ENCODE peak calls at places on chromosomes 5 and 9, in eight cellular contexts. One of them, this sample, is unnamed.

GRCh38 chr5:177472460-177473441 is 683 bp downstream of the DBN1 start:
- DNase-seq in CD4-positive, alpha-beta memory T cell: peak; percentile 59
- DNase-seq in SJCRH30: peak; percentile 86
- DNase-seq in tibial nerve: no peak
- DNase-seq in CD8-positive, alpha-beta T cell: peak; percentile 75
- DNase-seq in right cardiac atrium: peak; percentile 78
- DNase-seq in psoas muscle: no peak
- DNase-seq in mammary epithelial cell: no peak
- DNase-seq in this sample: no peak

GRCh38 chr5:145237843-145238242 is 597.3 kb downstream of the PRELID2 start:
- DNase-seq in CD8-positive, alpha-beta T cell: no peak
- DNase-seq in CD4-positive, alpha-beta memory T cell: no peak
- DNase-seq in tibial nerve: no peak
- DNase-seq in right cardiac atrium: no peak
- DNase-seq in psoas muscle: no peak
- DNase-seq in SJCRH30: peak; percentile 51
- DNase-seq in mammary epithelial cell: peak; percentile 45
- DNase-seq in this sample: peak; percentile 14

GRCh38 chr5:176413709-176414191 is 2.6 kb downstream of the CLTB start:
- DNase-seq in SJCRH30: no peak
- DNase-seq in CD4-positive, alpha-beta memory T cell: no peak
- DNase-seq in tibial nerve: no peak
- DNase-seq in CD8-positive, alpha-beta T cell: no peak
- DNase-seq in mammary epithelial cell: no peak
- DNase-seq in right cardiac atrium: no peak
- DNase-seq in psoas muscle: no peak
- DNase-seq in this sample: no peak

GRCh38 chr9:94517254-94517653 is 37.6 kb upstream of the PCAT7 start:
- DNase-seq in psoas muscle: no peak
- DNase-seq in right cardiac atrium: no peak
- DNase-seq in mammary epithelial cell: no peak
- DNase-seq in CD4-positive, alpha-beta memory T cell: no peak
- DNase-seq in SJCRH30: no peak
- DNase-seq in tibial nerve: no peak
- DNase-seq in CD8-positive, alpha-beta T cell: no peak
- DNase-seq in this sample: no peak

GRCh38 chr9:71036501-71036900 is 84.9 kb downstream of the TRPM3 start:
- DNase-seq in CD8-positive, alpha-beta T cell: no peak
- DNase-seq in SJCRH30: no peak
- DNase-seq in right cardiac atrium: no peak
- DNase-seq in tibial nerve: no peak
- DNase-seq in CD4-positive, alpha-beta memory T cell: no peak
- DNase-seq in mammary epithelial cell: peak; percentile 18
- DNase-seq in psoas muscle: no peak
- DNase-seq in this sample: no peak

GRCh38 chr5:36240779-36241635 is 718 bp downstream of the NADK2 start:
- DNase-seq in right cardiac atrium: peak; percentile 84
- DNase-seq in mammary epithelial cell: peak; percentile 58
- DNase-seq in psoas muscle: peak; percentile 74
- DNase-seq in CD4-positive, alpha-beta memory T cell: peak; percentile 44
- DNase-seq in CD8-positive, alpha-beta T cell: peak; percentile 20
- DNase-seq in SJCRH30: peak; percentile 81
- DNase-seq in tibial nerve: peak; percentile 38
- DNase-seq in this sample: no peak

GRCh38 chr5:69268899-69269298 is 34.2 kb downstream of the CDK7 start:
- DNase-seq in CD8-positive, alpha-beta T cell: no peak
- DNase-seq in mammary epithelial cell: no peak
- DNase-seq in right cardiac atrium: no peak
- DNase-seq in psoas muscle: no peak
- DNase-seq in SJCRH30: no peak
- DNase-seq in tibial nerve: no peak
- DNase-seq in CD4-positive, alpha-beta memory T cell: no peak
- DNase-seq in this sample: no peak

GRCh38 chr5:56306433-56307150 is 73.5 kb upstream of the ANKRD55 start:
- DNase-seq in CD4-positive, alpha-beta memory T cell: no peak
- DNase-seq in psoas muscle: no peak
- DNase-seq in right cardiac atrium: no peak
- DNase-seq in tibial nerve: no peak
- DNase-seq in CD8-positive, alpha-beta T cell: no peak
- DNase-seq in mammary epithelial cell: no peak
- DNase-seq in SJCRH30: no peak
- DNase-seq in this sample: no peak

GRCh38 chr5:80884851-80885697 is 75.1 kb upstream of the RASGRF2 start:
- DNase-seq in psoas muscle: no peak
- DNase-seq in tibial nerve: no peak
- DNase-seq in right cardiac atrium: no peak
- DNase-seq in CD4-positive, alpha-beta memory T cell: no peak
- DNase-seq in mammary epithelial cell: peak; percentile 6
- DNase-seq in CD8-positive, alpha-beta T cell: no peak
- DNase-seq in SJCRH30: no peak
- DNase-seq in this sample: peak; percentile 3

GRCh38 chr5:122770479-122770878 is 4.4 kb upstream of the SNX2 start:
- DNase-seq in psoas muscle: no peak
- DNase-seq in tibial nerve: no peak
- DNase-seq in SJCRH30: no peak
- DNase-seq in right cardiac atrium: no peak
- DNase-seq in mammary epithelial cell: peak; percentile 33
- DNase-seq in CD8-positive, alpha-beta T cell: no peak
- DNase-seq in CD4-positive, alpha-beta memory T cell: no peak
- DNase-seq in this sample: no peak

GRCh38 chr9:111700776-111701175 is 39.4 kb downstream of the GNG10 start:
- DNase-seq in mammary epithelial cell: no peak
- DNase-seq in CD8-positive, alpha-beta T cell: no peak
- DNase-seq in tibial nerve: no peak
- DNase-seq in SJCRH30: no peak
- DNase-seq in right cardiac atrium: no peak
- DNase-seq in CD4-positive, alpha-beta memory T cell: no peak
- DNase-seq in psoas muscle: no peak
- DNase-seq in this sample: no peak

GRCh38 chr9:121844090-121844489 is 192.7 kb downstream of the DAB2IP start:
- DNase-seq in CD4-positive, alpha-beta memory T cell: no peak
- DNase-seq in tibial nerve: no peak
- DNase-seq in SJCRH30: no peak
- DNase-seq in mammary epithelial cell: no peak
- DNase-seq in right cardiac atrium: no peak
- DNase-seq in psoas muscle: no peak
- DNase-seq in CD8-positive, alpha-beta T cell: no peak
- DNase-seq in this sample: no peak

GRCh38 chr5:114678778-114679177 is 316.9 kb downstream of the KCNN2 start:
- DNase-seq in CD4-positive, alpha-beta memory T cell: no peak
- DNase-seq in mammary epithelial cell: no peak
- DNase-seq in SJCRH30: no peak
- DNase-seq in right cardiac atrium: no peak
- DNase-seq in psoas muscle: no peak
- DNase-seq in tibial nerve: no peak
- DNase-seq in CD8-positive, alpha-beta T cell: no peak
- DNase-seq in this sample: no peak

GRCh38 chr5:14035859-14036440 is 91.5 kb upstream of the DNAH5 start:
- DNase-seq in mammary epithelial cell: peak; percentile 99
- DNase-seq in SJCRH30: peak; percentile 85
- DNase-seq in right cardiac atrium: no peak
- DNase-seq in psoas muscle: no peak
- DNase-seq in CD8-positive, alpha-beta T cell: no peak
- DNase-seq in CD4-positive, alpha-beta memory T cell: no peak
- DNase-seq in tibial nerve: peak; percentile 7
- DNase-seq in this sample: peak; percentile 99

GRCh38 chr9:87668222-87668621 is 57.7 kb upstream of the CTSL start:
- DNase-seq in mammary epithelial cell: no peak
- DNase-seq in CD8-positive, alpha-beta T cell: no peak
- DNase-seq in right cardiac atrium: no peak
- DNase-seq in psoas muscle: no peak
- DNase-seq in SJCRH30: no peak
- DNase-seq in tibial nerve: no peak
- DNase-seq in CD4-positive, alpha-beta memory T cell: no peak
- DNase-seq in this sample: no peak

GRCh38 chr5:150513375-150514309 is 5.7 kb downstream of the NDST1 start:
- DNase-seq in psoas muscle: peak; percentile 53
- DNase-seq in SJCRH30: no peak
- DNase-seq in CD4-positive, alpha-beta memory T cell: no peak
- DNase-seq in tibial nerve: no peak
- DNase-seq in CD8-positive, alpha-beta T cell: no peak
- DNase-seq in mammary epithelial cell: no peak
- DNase-seq in right cardiac atrium: no peak
- DNase-seq in this sample: no peak
- H3K27ac ChIP-seq in psoas muscle: peak overlapping the region; percentile 23
- H3K27ac ChIP-seq in SJCRH30: no peak overlapping the region
- H3K27ac ChIP-seq in CD4-positive, alpha-beta memory T cell: no peak overlapping the region
- H3K27ac ChIP-seq in tibial nerve: peak overlapping the region; percentile 91
- H3K27ac ChIP-seq in CD8-positive, alpha-beta T cell: no peak overlapping the region
- H3K27ac ChIP-seq in mammary epithelial cell: no peak overlapping the region
- H3K27ac ChIP-seq in right cardiac atrium: no peak overlapping the region
- H3K27ac ChIP-seq in this sample: peak overlapping the region; percentile 80

GRCh38 chr5:60510049-60510448 is 189.9 kb downstream of the DEPDC1B start:
- DNase-seq in CD8-positive, alpha-beta T cell: no peak
- DNase-seq in SJCRH30: peak; percentile 19
- DNase-seq in right cardiac atrium: no peak
- DNase-seq in CD4-positive, alpha-beta memory T cell: no peak
- DNase-seq in psoas muscle: no peak
- DNase-seq in mammary epithelial cell: no peak
- DNase-seq in tibial nerve: no peak
- DNase-seq in this sample: no peak

GRCh38 chr5:60505373-60505772 is 194.6 kb downstream of the DEPDC1B start:
- DNase-seq in CD4-positive, alpha-beta memory T cell: no peak
- DNase-seq in CD8-positive, alpha-beta T cell: no peak
- DNase-seq in mammary epithelial cell: no peak
- DNase-seq in psoas muscle: no peak
- DNase-seq in tibial nerve: no peak
- DNase-seq in right cardiac atrium: no peak
- DNase-seq in SJCRH30: no peak
- DNase-seq in this sample: no peak

GRCh38 chr5:60505796-60506195 is 194.2 kb downstream of the DEPDC1B start:
- DNase-seq in tibial nerve: no peak
- DNase-seq in psoas muscle: no peak
- DNase-seq in right cardiac atrium: no peak
- DNase-seq in SJCRH30: no peak
- DNase-seq in CD4-positive, alpha-beta memory T cell: no peak
- DNase-seq in mammary epithelial cell: no peak
- DNase-seq in CD8-positive, alpha-beta T cell: no peak
- DNase-seq in this sample: no peak

GRCh38 chr5:60509519-60509918 is 190.4 kb downstream of the DEPDC1B start:
- DNase-seq in psoas muscle: no peak
- DNase-seq in CD8-positive, alpha-beta T cell: no peak
- DNase-seq in CD4-positive, alpha-beta memory T cell: no peak
- DNase-seq in tibial nerve: no peak
- DNase-seq in mammary epithelial cell: no peak
- DNase-seq in SJCRH30: no peak
- DNase-seq in right cardiac atrium: no peak
- DNase-seq in this sample: no peak

GRCh38 chr5:60507687-60508086 is 192.3 kb downstream of the DEPDC1B start:
- DNase-seq in CD4-positive, alpha-beta memory T cell: no peak
- DNase-seq in SJCRH30: no peak
- DNase-seq in tibial nerve: no peak
- DNase-seq in CD8-positive, alpha-beta T cell: no peak
- DNase-seq in right cardiac atrium: no peak
- DNase-seq in psoas muscle: no peak
- DNase-seq in mammary epithelial cell: no peak
- DNase-seq in this sample: no peak
- H3K27ac ChIP-seq in CD4-positive, alpha-beta memory T cell: no peak overlapping the region
- H3K27ac ChIP-seq in SJCRH30: no peak overlapping the region
- H3K27ac ChIP-seq in tibial nerve: no peak overlapping the region
- H3K27ac ChIP-seq in CD8-positive, alpha-beta T cell: no peak overlapping the region
- H3K27ac ChIP-seq in right cardiac atrium: no peak overlapping the region
- H3K27ac ChIP-seq in psoas muscle: no peak overlapping the region
- H3K27ac ChIP-seq in mammary epithelial cell: no peak overlapping the region
- H3K27ac ChIP-seq in this sample: no peak overlapping the region

DNA sequence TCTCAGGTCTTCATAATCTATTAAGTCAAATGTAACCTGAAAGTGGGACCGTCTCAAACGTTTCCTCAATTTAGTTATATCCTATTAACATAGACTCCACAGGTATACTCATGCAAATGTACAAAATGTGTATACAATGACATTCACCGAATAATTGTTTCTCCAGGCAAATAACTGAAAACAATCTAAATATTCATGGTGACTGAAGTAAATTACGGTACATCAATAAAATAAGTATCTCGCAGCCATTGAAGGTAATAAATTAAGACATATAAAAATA is 482 bp downstream of the IARS1 start:
- DNase-seq in CD8-positive, alpha-beta T cell: no peak
- DNase-seq in right cardiac atrium: no peak
- DNase-seq in SJCRH30: no peak
- DNase-seq in mammary epithelial cell: no peak
- DNase-seq in CD4-positive, alpha-beta memory T cell: no peak
- DNase-seq in psoas muscle: no peak
- DNase-seq in tibial nerve: no peak
- DNase-seq in this sample: no peak
- H3K27ac ChIP-seq in CD8-positive, alpha-beta T cell: peak overlapping the region; percentile 90
- H3K27ac ChIP-seq in right cardiac atrium: no peak overlapping the region
- H3K27ac ChIP-seq in SJCRH30: peak overlapping the region; percentile 76
- H3K27ac ChIP-seq in mammary epithelial cell: peak overlapping the region; percentile 95
- H3K27ac ChIP-seq in CD4-positive, alpha-beta memory T cell: peak overlapping the region; percentile 66
- H3K27ac ChIP-seq in psoas muscle: peak overlapping the region; percentile 92
- H3K27ac ChIP-seq in tibial nerve: no peak overlapping the region
- H3K27ac ChIP-seq in this sample: peak overlapping the region; percentile 91

GRCh38 chr5:150068472-150068871 is 17.9 kb downstream of the CSF1R start:
- DNase-seq in right cardiac atrium: no peak
- DNase-seq in CD4-positive, alpha-beta memory T cell: no peak
- DNase-seq in psoas muscle: peak; percentile 25
- DNase-seq in tibial nerve: no peak
- DNase-seq in SJCRH30: no peak
- DNase-seq in CD8-positive, alpha-beta T cell: no peak
- DNase-seq in mammary epithelial cell: no peak
- DNase-seq in this sample: no peak

GRCh38 chr5:150068071-150068470 is 18.3 kb downstream of the CSF1R start:
- DNase-seq in psoas muscle: peak; percentile 36
- DNase-seq in SJCRH30: no peak
- DNase-seq in CD4-positive, alpha-beta memory T cell: no peak
- DNase-seq in tibial nerve: no peak
- DNase-seq in right cardiac atrium: no peak
- DNase-seq in CD8-positive, alpha-beta T cell: no peak
- DNase-seq in mammary epithelial cell: no peak
- DNase-seq in this sample: no peak

GRCh38 chr5:150066436-150066835 is 19.9 kb downstream of the CSF1R start:
- DNase-seq in psoas muscle: peak; percentile 23
- DNase-seq in CD8-positive, alpha-beta T cell: no peak
- DNase-seq in SJCRH30: no peak
- DNase-seq in right cardiac atrium: no peak
- DNase-seq in mammary epithelial cell: no peak
- DNase-seq in CD4-positive, alpha-beta memory T cell: no peak
- DNase-seq in tibial nerve: no peak
- DNase-seq in this sample: no peak

GRCh38 chr5:150066901-150067396 is 19.4 kb downstream of the CSF1R start:
- DNase-seq in SJCRH30: no peak
- DNase-seq in CD4-positive, alpha-beta memory T cell: no peak
- DNase-seq in mammary epithelial cell: peak; percentile 60
- DNase-seq in CD8-positive, alpha-beta T cell: no peak
- DNase-seq in right cardiac atrium: no peak
- DNase-seq in psoas muscle: peak; percentile 49
- DNase-seq in tibial nerve: no peak
- DNase-seq in this sample: no peak

DNA sequence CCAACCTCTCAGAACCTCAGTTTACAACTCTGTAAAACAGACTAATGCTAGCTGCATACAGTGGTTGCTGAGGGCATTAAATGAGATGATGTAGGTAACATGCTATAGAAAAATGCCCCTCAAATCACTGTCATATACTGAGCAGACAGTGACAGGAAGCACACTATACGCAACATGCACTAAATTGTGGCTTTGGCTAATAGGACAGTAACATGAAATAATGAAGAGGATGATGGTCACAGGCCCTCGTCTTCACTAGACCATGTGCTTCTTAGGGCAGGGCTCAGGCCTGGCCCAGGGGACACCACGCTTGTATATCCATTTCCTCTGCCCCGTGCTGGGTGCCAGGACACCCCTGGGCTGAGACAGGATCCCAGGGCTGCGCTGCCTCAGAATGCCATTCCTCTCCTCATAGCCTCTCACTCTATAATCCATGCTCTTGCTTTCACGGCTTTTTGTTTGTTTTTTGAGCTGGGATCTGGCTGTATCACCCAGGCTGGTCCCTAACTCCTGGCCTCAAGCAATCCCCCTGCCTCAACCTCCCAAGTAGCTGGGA is 18.9 kb downstream of the CSF1R start:
- DNase-seq in mammary epithelial cell: no peak
- DNase-seq in right cardiac atrium: no peak
- DNase-seq in psoas muscle: peak; percentile 30
- DNase-seq in SJCRH30: no peak
- DNase-seq in CD4-positive, alpha-beta memory T cell: no peak
- DNase-seq in CD8-positive, alpha-beta T cell: no peak
- DNase-seq in tibial nerve: no peak
- DNase-seq in this sample: no peak
- H3K27ac ChIP-seq in mammary epithelial cell: no peak overlapping the region
- H3K27ac ChIP-seq in right cardiac atrium: no peak overlapping the region
- H3K27ac ChIP-seq in psoas muscle: no peak overlapping the region
- H3K27ac ChIP-seq in SJCRH30: no peak overlapping the region
- H3K27ac ChIP-seq in CD4-positive, alpha-beta memory T cell: no peak overlapping the region
- H3K27ac ChIP-seq in CD8-positive, alpha-beta T cell: no peak overlapping the region
- H3K27ac ChIP-seq in tibial nerve: no peak overlapping the region
- H3K27ac ChIP-seq in this sample: no peak overlapping the region

This sample was measured in epithelial cell of prostate.